ENCODE peak calls at places on chromosomes 4 and X, in ten cellular contexts. One of them, this sample, is unnamed.

GRCh38 chr4:117796677-117797076 is 237.6 kb upstream of the NDST3 start:
- DNase-seq in CD8-positive, alpha-beta T cell: no peak
- DNase-seq in AG09309: no peak
- DNase-seq in astrocyte of the spinal cord: no peak
- DNase-seq in osteoblast: no peak
- DNase-seq in GM12865: no peak
- DNase-seq in cardiac fibroblast: no peak
- DNase-seq in heart left ventricle: no peak
- DNase-seq in IMR-90: no peak
- DNase-seq in lower leg skin: no peak
- DNase-seq in this sample: no peak

GRCh38 chrX:29470029-29470428 is 745.3 kb upstream of the MAGEB2 start:
- DNase-seq in CD8-positive, alpha-beta T cell: no peak
- DNase-seq in AG09309: no peak
- DNase-seq in astrocyte of the spinal cord: peak
- DNase-seq in osteoblast: no peak
- DNase-seq in GM12865: no peak
- DNase-seq in cardiac fibroblast: peak
- DNase-seq in heart left ventricle: no peak
- DNase-seq in IMR-90: peak
- DNase-seq in lower leg skin: no peak
- DNase-seq in this sample: no peak

GRCh38 chr4:925771-926500 is 6.2 kb downstream of the GAK start:
- DNase-seq in CD8-positive, alpha-beta T cell: no peak
- DNase-seq in AG09309: no peak
- DNase-seq in astrocyte of the spinal cord: no peak
- DNase-seq in osteoblast: peak
- DNase-seq in GM12865: no peak
- DNase-seq in cardiac fibroblast: no peak
- DNase-seq in heart left ventricle: no peak
- DNase-seq in IMR-90: no peak
- DNase-seq in lower leg skin: peak
- DNase-seq in this sample: no peak

GRCh38 chrX:129953334-129953648 is 29.1 kb upstream of the BCORL1 start:
- DNase-seq in CD8-positive, alpha-beta T cell: no peak
- DNase-seq in AG09309: no peak
- DNase-seq in astrocyte of the spinal cord: no peak
- DNase-seq in osteoblast: no peak
- DNase-seq in GM12865: no peak
- DNase-seq in cardiac fibroblast: no peak
- DNase-seq in heart left ventricle: no peak
- DNase-seq in IMR-90: no peak
- DNase-seq in lower leg skin: no peak
- DNase-seq in this sample: no peak

GRCh38 chr4:107757860-107758476 is 37.9 kb upstream of the PAPSS1 start:
- DNase-seq in CD8-positive, alpha-beta T cell: no peak
- DNase-seq in AG09309: no peak
- DNase-seq in astrocyte of the spinal cord: peak
- DNase-seq in osteoblast: peak
- DNase-seq in GM12865: peak
- DNase-seq in cardiac fibroblast: peak
- DNase-seq in heart left ventricle: no peak
- DNase-seq in IMR-90: peak
- DNase-seq in lower leg skin: no peak
- DNase-seq in this sample: no peak

GRCh38 chr4:107408968-107409367 is 311.1 kb downstream of the PAPSS1 start:
- DNase-seq in CD8-positive, alpha-beta T cell: no peak
- DNase-seq in AG09309: no peak
- DNase-seq in astrocyte of the spinal cord: no peak
- DNase-seq in osteoblast: no peak
- DNase-seq in GM12865: no peak
- DNase-seq in cardiac fibroblast: no peak
- DNase-seq in heart left ventricle: no peak
- DNase-seq in IMR-90: no peak
- DNase-seq in lower leg skin: no peak
- DNase-seq in this sample: no peak

GRCh38 chrX:37746268-37746931 is 33.5 kb upstream of the CYBB start:
- DNase-seq in CD8-positive, alpha-beta T cell: no peak
- DNase-seq in AG09309: no peak
- DNase-seq in astrocyte of the spinal cord: peak
- DNase-seq in osteoblast: no peak
- DNase-seq in GM12865: peak
- DNase-seq in cardiac fibroblast: no peak
- DNase-seq in heart left ventricle: no peak
- DNase-seq in IMR-90: no peak
- DNase-seq in lower leg skin: no peak
- DNase-seq in this sample: no peak

GRCh38 chr4:128347175-128347868 is 59.7 kb upstream of the PGRMC2 start:
- DNase-seq in CD8-positive, alpha-beta T cell: no peak
- DNase-seq in AG09309: no peak
- DNase-seq in astrocyte of the spinal cord: no peak
- DNase-seq in osteoblast: no peak
- DNase-seq in GM12865: no peak
- DNase-seq in cardiac fibroblast: peak
- DNase-seq in heart left ventricle: no peak
- DNase-seq in IMR-90: peak
- DNase-seq in lower leg skin: no peak
- DNase-seq in this sample: no peak

DNA sequence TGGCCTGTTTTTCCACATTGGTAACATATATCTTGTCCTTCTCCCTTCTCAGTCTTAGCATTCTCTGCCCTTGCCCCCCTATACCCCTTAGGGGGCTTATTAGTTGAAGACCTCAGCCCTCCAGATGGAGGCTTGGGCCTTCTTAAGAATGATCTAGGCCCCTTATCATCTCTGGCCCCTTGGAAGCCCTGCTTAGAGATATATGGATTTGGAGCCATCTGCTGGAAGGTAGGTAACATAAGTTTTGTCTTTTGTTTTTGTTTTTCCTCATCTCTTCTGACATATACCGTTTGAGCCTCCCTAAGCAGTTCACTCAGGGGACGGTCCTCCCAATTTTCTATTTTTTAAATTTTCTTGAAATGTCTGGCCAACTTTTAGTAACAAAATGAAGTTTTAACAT is 48.3 kb upstream of the NAP1L2 start:
- DNase-seq in CD8-positive, alpha-beta T cell: no peak
- DNase-seq in AG09309: no peak
- DNase-seq in astrocyte of the spinal cord: no peak
- DNase-seq in osteoblast: no peak
- DNase-seq in GM12865: peak
- DNase-seq in cardiac fibroblast: no peak
- DNase-seq in heart left ventricle: no peak
- DNase-seq in IMR-90: no peak
- DNase-seq in lower leg skin: no peak
- DNase-seq in this sample: peak
- TF ChIP-seq CTCF in CD8-positive, alpha-beta T cell: no peak
- TF ChIP-seq CTCF in AG09309: peak
- TF ChIP-seq CTCF in astrocyte of the spinal cord: no peak
- TF ChIP-seq CTCF in osteoblast: peak
- TF ChIP-seq CTCF in GM12865: no peak
- TF ChIP-seq CTCF in cardiac fibroblast: no peak
- TF ChIP-seq CTCF in heart left ventricle: peak
- TF ChIP-seq CTCF in IMR-90: peak
- TF ChIP-seq CTCF in lower leg skin: no peak
- TF ChIP-seq CTCF in this sample: peak

GRCh38 chr4:5052726-5053425 is 1.6 kb downstream of the STK32B start:
- DNase-seq in CD8-positive, alpha-beta T cell: no peak
- DNase-seq in AG09309: no peak
- DNase-seq in astrocyte of the spinal cord: no peak
- DNase-seq in osteoblast: no peak
- DNase-seq in GM12865: no peak
- DNase-seq in cardiac fibroblast: no peak
- DNase-seq in heart left ventricle: no peak
- DNase-seq in IMR-90: no peak
- DNase-seq in lower leg skin: no peak
- DNase-seq in this sample: no peak

GRCh38 chr4:5051692-5052423 is 578 bp downstream of the STK32B start:
- DNase-seq in CD8-positive, alpha-beta T cell: no peak
- DNase-seq in AG09309: no peak
- DNase-seq in astrocyte of the spinal cord: no peak
- DNase-seq in osteoblast: peak
- DNase-seq in GM12865: no peak
- DNase-seq in cardiac fibroblast: no peak
- DNase-seq in heart left ventricle: no peak
- DNase-seq in IMR-90: peak
- DNase-seq in lower leg skin: peak
- DNase-seq in this sample: no peak

GRCh38 chr4:5050520-5050955 is 742 bp upstream of the STK32B start:
- DNase-seq in CD8-positive, alpha-beta T cell: no peak
- DNase-seq in AG09309: peak
- DNase-seq in astrocyte of the spinal cord: peak
- DNase-seq in osteoblast: peak
- DNase-seq in GM12865: peak
- DNase-seq in cardiac fibroblast: peak
- DNase-seq in heart left ventricle: peak
- DNase-seq in IMR-90: peak
- DNase-seq in lower leg skin: peak
- DNase-seq in this sample: peak

GRCh38 chr4:5051210-5051691 is at the start of gene STK32B:
- DNase-seq in CD8-positive, alpha-beta T cell: no peak
- DNase-seq in AG09309: peak
- DNase-seq in astrocyte of the spinal cord: peak
- DNase-seq in osteoblast: peak
- DNase-seq in GM12865: peak
- DNase-seq in cardiac fibroblast: peak
- DNase-seq in heart left ventricle: peak
- DNase-seq in IMR-90: peak
- DNase-seq in lower leg skin: peak
- DNase-seq in this sample: no peak

GRCh38 chr4:5052424-5052702 is 1.1 kb downstream of the STK32B start:
- DNase-seq in CD8-positive, alpha-beta T cell: no peak
- DNase-seq in AG09309: no peak
- DNase-seq in astrocyte of the spinal cord: peak
- DNase-seq in osteoblast: no peak
- DNase-seq in GM12865: no peak
- DNase-seq in cardiac fibroblast: no peak
- DNase-seq in heart left ventricle: no peak
- DNase-seq in IMR-90: no peak
- DNase-seq in lower leg skin: no peak
- DNase-seq in this sample: no peak
- H3K4me3 ChIP-seq in CD8-positive, alpha-beta T cell: no peak
- H3K4me3 ChIP-seq in AG09309: peak
- H3K4me3 ChIP-seq in astrocyte of the spinal cord: no peak
- H3K4me3 ChIP-seq in osteoblast: peak
- H3K4me3 ChIP-seq in GM12865: no peak
- H3K4me3 ChIP-seq in cardiac fibroblast: no peak
- H3K4me3 ChIP-seq in heart left ventricle: peak
- H3K4me3 ChIP-seq in IMR-90: peak
- H3K4me3 ChIP-seq in lower leg skin: no peak
- H3K4me3 ChIP-seq in this sample: no peak

DNA sequence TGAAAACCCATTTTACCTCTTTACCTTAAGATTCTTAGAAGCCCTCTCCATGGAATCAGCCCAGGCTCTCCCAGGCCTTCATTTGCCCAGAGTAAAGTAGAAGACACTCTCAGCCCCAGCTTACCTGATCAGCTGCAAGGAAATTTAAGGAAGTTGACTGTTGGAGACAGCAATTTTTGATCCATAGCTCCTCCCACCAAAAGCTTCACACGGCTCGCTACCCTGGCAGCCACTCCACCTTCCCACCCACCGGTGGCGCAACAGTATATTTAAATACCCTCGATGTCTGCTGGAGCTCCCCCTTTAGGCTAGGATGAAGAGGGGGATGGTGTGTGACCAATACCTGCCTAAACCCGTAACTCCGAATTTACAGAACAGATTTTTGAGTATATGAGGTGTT is 75.4 kb downstream of the MBNL3 start:
- DNase-seq in CD8-positive, alpha-beta T cell: no peak
- DNase-seq in AG09309: no peak
- DNase-seq in astrocyte of the spinal cord: no peak
- DNase-seq in osteoblast: no peak
- DNase-seq in GM12865: no peak
- DNase-seq in cardiac fibroblast: no peak
- DNase-seq in heart left ventricle: no peak
- DNase-seq in IMR-90: no peak
- DNase-seq in lower leg skin: no peak
- DNase-seq in this sample: no peak
- TF ChIP-seq CTCF in CD8-positive, alpha-beta T cell: no peak
- TF ChIP-seq CTCF in AG09309: no peak
- TF ChIP-seq CTCF in astrocyte of the spinal cord: no peak
- TF ChIP-seq CTCF in osteoblast: no peak
- TF ChIP-seq CTCF in GM12865: no peak
- TF ChIP-seq CTCF in cardiac fibroblast: no peak
- TF ChIP-seq CTCF in heart left ventricle: no peak
- TF ChIP-seq CTCF in IMR-90: no peak
- TF ChIP-seq CTCF in lower leg skin: no peak
- TF ChIP-seq CTCF in this sample: no peak

GRCh38 chrX:53285591-53285990 is 4.2 kb upstream of the IQSEC2 start:
- DNase-seq in CD8-positive, alpha-beta T cell: no peak
- DNase-seq in AG09309: no peak
- DNase-seq in astrocyte of the spinal cord: no peak
- DNase-seq in osteoblast: no peak
- DNase-seq in GM12865: no peak
- DNase-seq in cardiac fibroblast: no peak
- DNase-seq in heart left ventricle: no peak
- DNase-seq in IMR-90: no peak
- DNase-seq in lower leg skin: no peak
- DNase-seq in this sample: no peak

GRCh38 chrX:53290441-53291041 is 9.2 kb upstream of the IQSEC2 start:
- DNase-seq in CD8-positive, alpha-beta T cell: no peak
- DNase-seq in AG09309: no peak
- DNase-seq in astrocyte of the spinal cord: no peak
- DNase-seq in osteoblast: no peak
- DNase-seq in GM12865: no peak
- DNase-seq in cardiac fibroblast: no peak
- DNase-seq in heart left ventricle: no peak
- DNase-seq in IMR-90: no peak
- DNase-seq in lower leg skin: no peak
- DNase-seq in this sample: no peak

GRCh38 chrX:53284684-53285447 is 3.5 kb upstream of the IQSEC2 start:
- DNase-seq in CD8-positive, alpha-beta T cell: peak
- DNase-seq in AG09309: no peak
- DNase-seq in astrocyte of the spinal cord: peak
- DNase-seq in osteoblast: no peak
- DNase-seq in GM12865: peak
- DNase-seq in cardiac fibroblast: peak
- DNase-seq in heart left ventricle: peak
- DNase-seq in IMR-90: peak
- DNase-seq in lower leg skin: peak
- DNase-seq in this sample: no peak

GRCh38 chrX:53288173-53288572 is 6.8 kb upstream of the IQSEC2 start:
- DNase-seq in CD8-positive, alpha-beta T cell: no peak
- DNase-seq in AG09309: no peak
- DNase-seq in astrocyte of the spinal cord: peak
- DNase-seq in osteoblast: no peak
- DNase-seq in GM12865: no peak
- DNase-seq in cardiac fibroblast: peak
- DNase-seq in heart left ventricle: peak
- DNase-seq in IMR-90: no peak
- DNase-seq in lower leg skin: no peak
- DNase-seq in this sample: no peak

DNA sequence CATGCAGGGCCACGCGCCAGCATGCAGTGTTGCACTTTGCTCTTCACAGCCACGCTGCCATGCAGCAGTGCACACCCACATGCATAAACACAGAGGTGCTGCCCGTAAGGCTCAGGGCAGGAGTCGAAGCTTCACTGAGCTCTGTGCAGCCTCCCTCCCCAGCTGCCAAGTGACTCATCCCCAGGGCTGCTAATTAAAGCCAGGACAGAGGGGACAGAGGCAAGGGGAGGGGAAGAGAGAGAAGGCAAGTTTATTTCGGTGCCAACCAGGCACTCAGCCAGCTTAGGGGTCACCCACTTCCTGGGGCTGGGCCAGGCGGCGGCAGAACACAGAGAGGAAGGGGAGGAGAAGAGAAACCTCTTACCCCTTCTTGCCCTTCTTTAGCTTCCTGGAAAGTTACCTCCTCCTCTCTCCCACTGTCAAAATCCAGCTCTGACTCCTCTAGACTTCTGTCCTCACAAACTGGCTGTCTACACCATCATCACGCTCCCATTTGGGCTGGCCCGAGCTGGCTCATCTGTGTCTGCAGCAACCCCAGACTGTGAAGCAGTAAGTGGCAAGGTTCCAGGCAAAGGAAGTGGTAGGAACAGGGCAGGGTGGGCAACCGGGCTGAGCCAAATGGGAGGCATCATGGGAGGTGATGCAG is 6.2 kb upstream of the IQSEC2 start:
- DNase-seq in CD8-positive, alpha-beta T cell: peak
- DNase-seq in AG09309: no peak
- DNase-seq in astrocyte of the spinal cord: peak
- DNase-seq in osteoblast: peak
- DNase-seq in GM12865: peak
- DNase-seq in cardiac fibroblast: peak
- DNase-seq in heart left ventricle: peak
- DNase-seq in IMR-90: peak
- DNase-seq in lower leg skin: peak
- DNase-seq in this sample: no peak
- H3K4me3 ChIP-seq in CD8-positive, alpha-beta T cell: peak
- H3K4me3 ChIP-seq in AG09309: no peak
- H3K4me3 ChIP-seq in astrocyte of the spinal cord: no peak
- H3K4me3 ChIP-seq in osteoblast: peak
- H3K4me3 ChIP-seq in GM12865: no peak
- H3K4me3 ChIP-seq in cardiac fibroblast: no peak
- H3K4me3 ChIP-seq in heart left ventricle: peak
- H3K4me3 ChIP-seq in IMR-90: no peak
- H3K4me3 ChIP-seq in lower leg skin: no peak
- H3K4me3 ChIP-seq in this sample: no peak

This sample was measured in LNCaP clone FGC.